ENCODE peak calls at places on chromosomes 3 and 15, in ten cellular contexts. One of them, this sample, is unnamed. For H3K9me3, the result is how much of the 10 kb centered on the place peaks cover.

GRCh38 chr3:3744826-3745225 is 54.4 kb upstream of the LRRN1 start:
- DNase-seq in sigmoid colon: no peak
- DNase-seq in AG04450: no peak
- DNase-seq in prostate gland: no peak
- DNase-seq in astrocyte: no peak
- DNase-seq in A549: no peak
- DNase-seq in tibial nerve: no peak
- DNase-seq in right lobe of liver: no peak
- DNase-seq in tibial artery: no peak
- DNase-seq in CD8-positive, alpha-beta memory T cell: no peak
- DNase-seq in this sample: no peak

GRCh38 chr15:75531041-75531450 is 48.1 kb downstream of the PTPN9 start:
- DNase-seq in sigmoid colon: peak
- DNase-seq in AG04450: no peak
- DNase-seq in prostate gland: peak
- DNase-seq in astrocyte: peak
- DNase-seq in A549: no peak
- DNase-seq in tibial nerve: peak
- DNase-seq in right lobe of liver: no peak
- DNase-seq in tibial artery: peak
- DNase-seq in CD8-positive, alpha-beta memory T cell: no peak
- DNase-seq in this sample: no peak

GRCh38 chr3:90062631-90063200 is 955.3 kb downstream of the EPHA3 start:
- DNase-seq in sigmoid colon: no peak
- DNase-seq in AG04450: no peak
- DNase-seq in prostate gland: no peak
- DNase-seq in astrocyte: no peak
- DNase-seq in A549: no peak
- DNase-seq in tibial nerve: no peak
- DNase-seq in right lobe of liver: no peak
- DNase-seq in tibial artery: no peak
- DNase-seq in CD8-positive, alpha-beta memory T cell: no peak
- DNase-seq in this sample: no peak

GRCh38 chr3:170506556-170506955 is 79.3 kb downstream of the SLC7A14 start:
- DNase-seq in sigmoid colon: no peak
- DNase-seq in AG04450: peak
- DNase-seq in prostate gland: no peak
- DNase-seq in astrocyte: no peak
- DNase-seq in A549: peak
- DNase-seq in tibial nerve: no peak
- DNase-seq in right lobe of liver: no peak
- DNase-seq in tibial artery: no peak
- DNase-seq in CD8-positive, alpha-beta memory T cell: no peak
- DNase-seq in this sample: no peak

GRCh38 chr15:98872777-98873176 is 134.8 kb downstream of the PGPEP1L start:
- DNase-seq in sigmoid colon: no peak
- DNase-seq in AG04450: no peak
- DNase-seq in prostate gland: no peak
- DNase-seq in astrocyte: no peak
- DNase-seq in A549: peak
- DNase-seq in tibial nerve: no peak
- DNase-seq in right lobe of liver: no peak
- DNase-seq in tibial artery: no peak
- DNase-seq in CD8-positive, alpha-beta memory T cell: no peak
- DNase-seq in this sample: no peak

GRCh38 chr3:174955513-174956001 is 96.4 kb downstream of the NAALADL2 start:
- DNase-seq in sigmoid colon: no peak
- DNase-seq in AG04450: no peak
- DNase-seq in prostate gland: no peak
- DNase-seq in astrocyte: peak
- DNase-seq in A549: peak
- DNase-seq in tibial nerve: no peak
- DNase-seq in right lobe of liver: no peak
- DNase-seq in tibial artery: no peak
- DNase-seq in CD8-positive, alpha-beta memory T cell: no peak
- DNase-seq in this sample: no peak

GRCh38 chr3:41933154-41933676 is 28.7 kb downstream of the ULK4 start:
- DNase-seq in sigmoid colon: no peak
- DNase-seq in AG04450: peak
- DNase-seq in prostate gland: peak
- DNase-seq in astrocyte: peak
- DNase-seq in A549: no peak
- DNase-seq in tibial nerve: no peak
- DNase-seq in right lobe of liver: no peak
- DNase-seq in tibial artery: no peak
- DNase-seq in CD8-positive, alpha-beta memory T cell: no peak
- DNase-seq in this sample: no peak

GRCh38 chr3:177401375-177401774 is 204.1 kb upstream of the TBL1XR1 start:
- DNase-seq in sigmoid colon: no peak
- DNase-seq in AG04450: no peak
- DNase-seq in prostate gland: peak
- DNase-seq in astrocyte: no peak
- DNase-seq in A549: no peak
- DNase-seq in tibial nerve: no peak
- DNase-seq in right lobe of liver: no peak
- DNase-seq in tibial artery: no peak
- DNase-seq in CD8-positive, alpha-beta memory T cell: no peak
- DNase-seq in this sample: no peak

GRCh38 chr3:57161131-57161538 is 4.0 kb downstream of the IL17RD start:
- DNase-seq in sigmoid colon: no peak
- DNase-seq in AG04450: no peak
- DNase-seq in prostate gland: no peak
- DNase-seq in astrocyte: peak
- DNase-seq in A549: no peak
- DNase-seq in tibial nerve: no peak
- DNase-seq in right lobe of liver: no peak
- DNase-seq in tibial artery: no peak
- DNase-seq in CD8-positive, alpha-beta memory T cell: no peak
- DNase-seq in this sample: no peak

GRCh38 chr15:74831813-74832495 is 5.5 kb downstream of the CPLX3 start:
- DNase-seq in sigmoid colon: no peak
- DNase-seq in AG04450: no peak
- DNase-seq in prostate gland: no peak
- DNase-seq in astrocyte: no peak
- DNase-seq in A549: no peak
- DNase-seq in tibial nerve: no peak
- DNase-seq in right lobe of liver: no peak
- DNase-seq in tibial artery: no peak
- DNase-seq in CD8-positive, alpha-beta memory T cell: no peak
- DNase-seq in this sample: no peak

GRCh38 chr3:7070461-7070860 is 209.5 kb downstream of the GRM7 start:
- DNase-seq in sigmoid colon: no peak
- DNase-seq in AG04450: no peak
- DNase-seq in prostate gland: no peak
- DNase-seq in astrocyte: no peak
- DNase-seq in A549: no peak
- DNase-seq in tibial nerve: no peak
- DNase-seq in right lobe of liver: no peak
- DNase-seq in tibial artery: no peak
- DNase-seq in CD8-positive, alpha-beta memory T cell: no peak
- DNase-seq in this sample: no peak
- H3K9me3 ChIP-seq in sigmoid colon: under half
- H3K9me3 ChIP-seq in AG04450: under half
- H3K9me3 ChIP-seq in prostate gland: under half
- H3K9me3 ChIP-seq in astrocyte: under half
- H3K9me3 ChIP-seq in A549: under half
- H3K9me3 ChIP-seq in tibial nerve: under half
- H3K9me3 ChIP-seq in right lobe of liver: under half
- H3K9me3 ChIP-seq in tibial artery: under half
- H3K9me3 ChIP-seq in CD8-positive, alpha-beta memory T cell: under half
- H3K9me3 ChIP-seq in this sample: under half

GRCh38 chr15:33580526-33580925 is 269.8 kb downstream of the RYR3 start:
- DNase-seq in sigmoid colon: no peak
- DNase-seq in AG04450: no peak
- DNase-seq in prostate gland: no peak
- DNase-seq in astrocyte: peak
- DNase-seq in A549: no peak
- DNase-seq in tibial nerve: no peak
- DNase-seq in right lobe of liver: no peak
- DNase-seq in tibial artery: no peak
- DNase-seq in CD8-positive, alpha-beta memory T cell: no peak
- DNase-seq in this sample: no peak
- H3K4me3 ChIP-seq in sigmoid colon: no peak
- H3K4me3 ChIP-seq in AG04450: no peak
- H3K4me3 ChIP-seq in prostate gland: no peak
- H3K4me3 ChIP-seq in astrocyte: no peak
- H3K4me3 ChIP-seq in A549: no peak
- H3K4me3 ChIP-seq in tibial nerve: no peak
- H3K4me3 ChIP-seq in right lobe of liver: no peak
- H3K4me3 ChIP-seq in tibial artery: no peak
- H3K4me3 ChIP-seq in CD8-positive, alpha-beta memory T cell: no peak
- H3K4me3 ChIP-seq in this sample: no peak

GRCh38 chr15:25060472-25060803 is 105.7 kb downstream of the SNRPN start:
- DNase-seq in sigmoid colon: no peak
- DNase-seq in AG04450: no peak
- DNase-seq in prostate gland: no peak
- DNase-seq in astrocyte: no peak
- DNase-seq in A549: no peak
- DNase-seq in tibial nerve: no peak
- DNase-seq in right lobe of liver: no peak
- DNase-seq in tibial artery: no peak
- DNase-seq in CD8-positive, alpha-beta memory T cell: no peak
- DNase-seq in this sample: no peak

GRCh38 chr15:25060996-25061620 is 106.3 kb downstream of the SNRPN start:
- DNase-seq in sigmoid colon: no peak
- DNase-seq in AG04450: no peak
- DNase-seq in prostate gland: no peak
- DNase-seq in astrocyte: no peak
- DNase-seq in A549: no peak
- DNase-seq in tibial nerve: no peak
- DNase-seq in right lobe of liver: no peak
- DNase-seq in tibial artery: peak
- DNase-seq in CD8-positive, alpha-beta memory T cell: no peak
- DNase-seq in this sample: no peak

GRCh38 chr15:25062551-25063430 is 108.0 kb downstream of the SNRPN start:
- DNase-seq in sigmoid colon: peak
- DNase-seq in AG04450: no peak
- DNase-seq in prostate gland: no peak
- DNase-seq in astrocyte: no peak
- DNase-seq in A549: no peak
- DNase-seq in tibial nerve: no peak
- DNase-seq in right lobe of liver: no peak
- DNase-seq in tibial artery: peak
- DNase-seq in CD8-positive, alpha-beta memory T cell: no peak
- DNase-seq in this sample: no peak

GRCh38 chr15:25059698-25060471 is 105.1 kb downstream of the SNRPN start:
- DNase-seq in sigmoid colon: no peak
- DNase-seq in AG04450: no peak
- DNase-seq in prostate gland: no peak
- DNase-seq in astrocyte: no peak
- DNase-seq in A549: no peak
- DNase-seq in tibial nerve: no peak
- DNase-seq in right lobe of liver: no peak
- DNase-seq in tibial artery: peak
- DNase-seq in CD8-positive, alpha-beta memory T cell: no peak
- DNase-seq in this sample: no peak

GRCh38 chr15:25061808-25062550 is 107.2 kb downstream of the SNRPN start:
- DNase-seq in sigmoid colon: no peak
- DNase-seq in AG04450: no peak
- DNase-seq in prostate gland: no peak
- DNase-seq in astrocyte: no peak
- DNase-seq in A549: no peak
- DNase-seq in tibial nerve: no peak
- DNase-seq in right lobe of liver: no peak
- DNase-seq in tibial artery: peak
- DNase-seq in CD8-positive, alpha-beta memory T cell: no peak
- DNase-seq in this sample: no peak
- H3K9me3 ChIP-seq in sigmoid colon: half or more
- H3K9me3 ChIP-seq in AG04450: half or more
- H3K9me3 ChIP-seq in prostate gland: under half
- H3K9me3 ChIP-seq in astrocyte: half or more
- H3K9me3 ChIP-seq in A549: half or more
- H3K9me3 ChIP-seq in tibial nerve: half or more
- H3K9me3 ChIP-seq in right lobe of liver: half or more
- H3K9me3 ChIP-seq in tibial artery: under half
- H3K9me3 ChIP-seq in CD8-positive, alpha-beta memory T cell: half or more
- H3K9me3 ChIP-seq in this sample: under half

GRCh38 chr3:10322355-10322715 is 1.4 kb upstream of the SEC13 start:
- DNase-seq in sigmoid colon: no peak
- DNase-seq in AG04450: no peak
- DNase-seq in prostate gland: no peak
- DNase-seq in astrocyte: no peak
- DNase-seq in A549: peak
- DNase-seq in tibial nerve: no peak
- DNase-seq in right lobe of liver: no peak
- DNase-seq in tibial artery: no peak
- DNase-seq in CD8-positive, alpha-beta memory T cell: no peak
- DNase-seq in this sample: no peak

GRCh38 chr3:10319804-10320203 is 1.1 kb downstream of the SEC13 start:
- DNase-seq in sigmoid colon: no peak
- DNase-seq in AG04450: no peak
- DNase-seq in prostate gland: no peak
- DNase-seq in astrocyte: peak
- DNase-seq in A549: no peak
- DNase-seq in tibial nerve: no peak
- DNase-seq in right lobe of liver: no peak
- DNase-seq in tibial artery: no peak
- DNase-seq in CD8-positive, alpha-beta memory T cell: no peak
- DNase-seq in this sample: no peak

GRCh38 chr3:10319251-10319650 is 1.7 kb downstream of the SEC13 start:
- DNase-seq in sigmoid colon: no peak
- DNase-seq in AG04450: no peak
- DNase-seq in prostate gland: no peak
- DNase-seq in astrocyte: no peak
- DNase-seq in A549: no peak
- DNase-seq in tibial nerve: no peak
- DNase-seq in right lobe of liver: no peak
- DNase-seq in tibial artery: no peak
- DNase-seq in CD8-positive, alpha-beta memory T cell: no peak
- DNase-seq in this sample: no peak

GRCh38 chr3:10320320-10320677 is 613 bp downstream of the SEC13 start:
- DNase-seq in sigmoid colon: no peak
- DNase-seq in AG04450: no peak
- DNase-seq in prostate gland: no peak
- DNase-seq in astrocyte: no peak
- DNase-seq in A549: no peak
- DNase-seq in tibial nerve: no peak
- DNase-seq in right lobe of liver: no peak
- DNase-seq in tibial artery: no peak
- DNase-seq in CD8-positive, alpha-beta memory T cell: no peak
- DNase-seq in this sample: no peak

DNA sequence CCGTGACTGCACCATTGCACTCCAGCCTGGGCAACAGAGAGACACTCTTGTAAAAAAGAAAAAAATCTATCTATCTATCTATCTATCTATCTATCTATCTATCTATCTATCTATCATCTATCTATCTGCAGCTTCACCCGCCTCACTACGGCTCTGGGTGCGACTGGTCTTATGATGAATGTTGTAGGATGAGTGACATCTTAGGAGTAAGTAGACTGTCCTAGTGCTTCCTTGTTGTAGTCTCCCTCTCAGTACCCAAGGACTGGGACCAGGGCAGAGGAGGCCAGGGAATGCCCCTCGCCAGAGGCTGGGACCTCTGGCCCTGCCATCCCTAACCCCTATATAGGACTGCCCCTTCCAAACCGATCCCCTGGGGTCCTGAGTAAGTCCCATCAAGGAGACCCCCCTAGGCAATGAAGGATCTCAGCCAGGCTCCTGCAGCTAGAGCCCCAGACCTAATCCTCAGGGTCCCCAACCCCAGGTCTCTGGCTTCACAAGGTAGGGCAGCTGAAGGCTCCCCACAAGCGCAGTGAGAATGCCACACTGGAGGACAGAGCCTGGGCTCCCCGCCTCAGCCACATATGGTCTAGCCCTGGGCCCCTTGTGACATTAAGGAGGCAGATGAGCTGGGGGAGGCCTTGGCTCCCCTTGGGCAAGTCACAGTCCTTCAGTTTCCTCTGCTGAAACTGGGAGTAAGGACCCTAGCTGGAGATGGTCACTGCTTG is 880 bp upstream of the SEC13 start:
- DNase-seq in sigmoid colon: peak
- DNase-seq in AG04450: no peak
- DNase-seq in prostate gland: no peak
- DNase-seq in astrocyte: no peak
- DNase-seq in A549: no peak
- DNase-seq in tibial nerve: no peak
- DNase-seq in right lobe of liver: no peak
- DNase-seq in tibial artery: no peak
- DNase-seq in CD8-positive, alpha-beta memory T cell: no peak
- DNase-seq in this sample: no peak
- H3K4me3 ChIP-seq in sigmoid colon: peak
- H3K4me3 ChIP-seq in AG04450: no peak
- H3K4me3 ChIP-seq in prostate gland: peak
- H3K4me3 ChIP-seq in astrocyte: no peak
- H3K4me3 ChIP-seq in A549: peak
- H3K4me3 ChIP-seq in tibial nerve: no peak
- H3K4me3 ChIP-seq in right lobe of liver: no peak
- H3K4me3 ChIP-seq in tibial artery: peak
- H3K4me3 ChIP-seq in CD8-positive, alpha-beta memory T cell: no peak
- H3K4me3 ChIP-seq in this sample: no peak

This sample was measured in iPS DF 6.9.